ENCODE peak calls at places on chromosomes 2 and 18, in nine cellular contexts. P is NCI-H226; S is lower lobe of right lung; X is GDM1; O is HT-29; A is activated CD4-positive, alpha-beta T cell treated with anti-CD3 and anti-CD28 coated beads, Interleukin-2, amount 10 ng/mL, durations not matched to agents 7 days and 5 days; C is COR-L47; V is activated naive CD8-positive, alpha-beta T cell treated with anti-CD3 and anti-CD28 coated beads, Interleukin-2, amount 50 U/mL, for 24 hours; E is activated gamma-delta T cell treated with Interleukin-2 at 50 U/mL for 16 hours. L is an unnamed sample.

GRCh38 chr2:20291106-20291564 is 59.5 kb downstream of the PUM2 start:
- DNase-seq in P (peak), S (no peak), X (no peak), O (peak), A (peak), C (peak), V (no peak), E (no peak), L (no peak)

GRCh38 chr2:121125350-121125749 is 159.7 kb downstream of the TFCP2L1 start:
- DNase-seq in P (no peak), S (no peak), X (no peak), O (no peak), A (no peak), C (no peak), V (no peak), E (no peak), L (no peak)

GRCh38 chr2:8676191-8676914 is 5.5 kb upstream of the ID2 start:
- DNase-seq in P (peak), S (peak), X (no peak), O (peak), A (no peak), C (no peak), V (no peak), E (no peak), L (peak)

GRCh38 chr2:235170536-235171510 is 219.0 kb downstream of the SH3BP4 start:
- DNase-seq in P (peak), S (no peak), X (no peak), O (peak), A (no peak), C (peak), V (no peak), E (no peak), L (no peak)

GRCh38 chr18:79747156-79747845 is 50.4 kb upstream of the KCNG2 start:
- DNase-seq in P (no peak), S (no peak), X (no peak), O (no peak), A (no peak), C (no peak), V (no peak), E (no peak), L (no peak)

GRCh38 chr2:240947607-240948006 is 41.5 kb downstream of the CROCC2 start:
- DNase-seq in P (no peak), S (no peak), X (no peak), O (no peak), A (no peak), C (no peak), V (no peak), E (no peak), L (no peak)

GRCh38 chr2:143241403-143242088 is 112.3 kb downstream of the ARHGAP15 start:
- DNase-seq in P (no peak), S (no peak), X (no peak), O (no peak), A (no peak), C (no peak), V (no peak), E (no peak), L (no peak)

GRCh38 chr2:221705478-221705877 is 133.4 kb upstream of the EPHA4 start:
- DNase-seq in P (no peak), S (no peak), X (no peak), O (no peak), A (no peak), C (no peak), V (no peak), E (no peak), L (no peak)

GRCh38 chr2:239600194-239600593 is 199.4 kb upstream of the HDAC4 start:
- DNase-seq in P (no peak), S (peak), X (no peak), O (no peak), A (no peak), C (no peak), V (no peak), E (no peak), L (no peak)

GRCh38 chr2:138059967-138060635 is 95.8 kb downstream of the HNMT start:
- DNase-seq in P (peak), S (no peak), X (no peak), O (peak), A (no peak), C (peak), V (no peak), E (no peak), L (peak)

GRCh38 chr2:197159681-197160211 is 150.8 kb downstream of the ANKRD44 start:
- DNase-seq in P (no peak), S (no peak), X (peak), O (peak), A (no peak), C (no peak), V (no peak), E (peak), L (no peak)

GRCh38 chr2:157413342-157414035 is 30.4 kb downstream of the CYTIP start:
- DNase-seq in P (no peak), S (no peak), X (no peak), O (no peak), A (peak), C (no peak), V (no peak), E (peak), L (no peak)

GRCh38 chr2:215772003-215772402 is 241.3 kb downstream of the MREG start:
- DNase-seq in P (no peak), S (no peak), X (no peak), O (peak), A (no peak), C (no peak), V (no peak), E (no peak), L (no peak)

GRCh38 chr18:69590150-69590549 is 189.5 kb downstream of the DOK6 start:
- DNase-seq in P (peak), S (no peak), X (no peak), O (no peak), A (no peak), C (no peak), V (no peak), E (no peak), L (no peak)

GRCh38 chr2:189142893-189143759 is 36.4 kb downstream of the COL5A2 start:
- DNase-seq in P (peak), S (no peak), X (no peak), O (peak), A (peak), C (peak), V (peak), E (peak), L (no peak)

GRCh38 chr2:39007875-39008504 is 112.9 kb downstream of the SOS1 start:
- DNase-seq in P (no peak), S (no peak), X (no peak), O (no peak), A (no peak), C (no peak), V (no peak), E (no peak), L (no peak)

GRCh38 chr2:69131983-69132675 is 119.2 kb downstream of the ANTXR1 start:
- DNase-seq in P (no peak), S (no peak), X (no peak), O (no peak), A (no peak), C (no peak), V (no peak), E (no peak), L (no peak)

GRCh38 chr2:121071058-121071504 is 213.9 kb downstream of the TFCP2L1 start:
- DNase-seq in P (no peak), S (peak), X (no peak), O (peak), A (peak), C (peak), V (peak), E (peak), L (peak)

L was measured in left ventricle myocardium superior.